ENCODE peak calls at places on chromosomes 13 and 19, in ten cellular contexts. R, S, U, N, A, I, D, F, Y and X are unnamed samples.

GRCh38 chr19:1068111-1069001 is 1.4 kb downstream of the ARHGAP45 start:
- DNase-seq in A (no peak), I (peak; percentile 66), F (peak; percentile 91), D (no peak), U (no peak), S (no peak), R (no peak), Y (no peak), N (no peak), X (no peak)

GRCh38 chr13:94901070-94901469 is 188.7 kb upstream of the SOX21 start:
- DNase-seq in R (no peak), U (no peak), Y (no peak), D (no peak), A (no peak), I (no peak), N (no peak), F (no peak), S (no peak), X (no peak)

GRCh38 chr19:40588926-40589569 is 12.1 kb upstream of the LTBP4 start:
- DNase-seq in S (no peak), Y (no peak), R (no peak), N (no peak), F (no peak), A (no peak), U (no peak), I (no peak), D (no peak), X (no peak)

GRCh38 chr13:91135949-91136348 is 211.5 kb upstream of the MIR17HG start:
- DNase-seq in F (no peak), N (no peak), S (no peak), A (no peak), U (no peak), D (no peak), I (no peak), Y (no peak), R (no peak), X (no peak)

GRCh38 chr13:42905542-42905941 is 86.5 kb downstream of the EPSTI1 start:
- DNase-seq in Y (no peak), N (no peak), F (no peak), A (no peak), I (no peak), S (no peak), U (no peak), R (no peak), D (no peak), X (no peak)

GRCh38 chr13:111515648-111516047 is 195.2 kb downstream of the TEX29 start:
- DNase-seq in I (no peak), S (no peak), D (no peak), R (no peak), A (no peak), U (no peak), N (no peak), Y (no peak), F (peak; percentile 60), X (no peak)

GRCh38 chr13:66748712-66749111 is 481.4 kb downstream of the PCDH9 start:
- DNase-seq in R (no peak), S (no peak), F (no peak), D (no peak), A (no peak), N (no peak), Y (no peak), U (no peak), I (no peak), X (no peak)

GRCh38 chr13:53242015-53242414 is 213.4 kb downstream of the OLFM4 start:
- DNase-seq in R (no peak), U (no peak), D (no peak), F (no peak), Y (no peak), N (no peak), S (no peak), I (no peak), A (no peak), X (no peak)

GRCh38 chr13:42594577-42595571 is 20.9 kb downstream of the TNFSF11 start:
- DNase-seq in D (peak; percentile 52), U (peak; percentile 51), A (peak; percentile 50), R (no peak), Y (no peak), S (peak; percentile 58), F (no peak), I (peak; percentile 52), N (peak; percentile 46), X (peak; percentile 79)

GRCh38 chr13:50589139-50589538 is 254.4 kb downstream of the DLEU7 start:
- DNase-seq in F (no peak), U (no peak), R (no peak), D (no peak), S (peak; percentile 16), N (no peak), I (no peak), A (no peak), Y (no peak), X (no peak)

GRCh38 chr13:32496574-32497160 is 41.9 kb downstream of the N4BP2L2 start:
- DNase-seq in F (no peak), U (peak; percentile 51), Y (no peak), I (no peak), S (no peak), A (no peak), N (no peak), R (no peak), D (no peak), X (no peak)

GRCh38 chr13:24684600-24684998 is 4.4 kb downstream of the ATP12A start:
- DNase-seq in N (no peak), Y (no peak), F (no peak), A (no peak), I (no peak), D (no peak), R (no peak), U (no peak), S (no peak), X (no peak)

GRCh38 chr13:107968470-107968869 is 246.9 kb downstream of the LIG4 start:
- DNase-seq in R (no peak), N (no peak), I (no peak), A (no peak), F (no peak), Y (no peak), D (no peak), S (no peak), U (no peak), X (no peak)
- TF ChIP-seq EP300 in R (no peak), N (no peak), I (no peak), A (no peak), F (no peak), Y (no peak), D (no peak), S (no peak), U (no peak), X (no peak)

GRCh38 chr19:13104848-13105646 is 2.4 kb upstream of the LYL1 start:
- DNase-seq in D (no peak), R (no peak), Y (no peak), A (no peak), I (no peak), F (peak; percentile 78), U (no peak), S (no peak), N (no peak), X (no peak)
- H3K4me1 ChIP-seq in D (peaks cover 20% of the 10 kb centered on the region), R (peaks cover 31% of the 10 kb centered on the region), Y (peaks cover 44% of the 10 kb centered on the region), A (peaks cover 44% of the 10 kb centered on the region), I (peaks cover 17% of the 10 kb centered on the region), F (peaks cover 61% of the 10 kb centered on the region), U (peaks cover 48% of the 10 kb centered on the region), S (peaks cover 24% of the 10 kb centered on the region), N (peaks cover 35% of the 10 kb centered on the region), X (peaks cover 20% of the 10 kb centered on the region)

GRCh38 chr13:112608212-112608611 is 20.3 kb upstream of the TUBGCP3 start:
- DNase-seq in F (no peak), R (no peak), I (no peak), Y (no peak), A (no peak), S (no peak), D (no peak), U (no peak), N (no peak), X (no peak)

GRCh38 chr13:112601351-112601750 is 13.4 kb upstream of the TUBGCP3 start:
- DNase-seq in N (no peak), I (no peak), F (no peak), R (no peak), S (no peak), D (no peak), A (no peak), U (no peak), Y (no peak), X (no peak)

GRCh38 chr13:112603641-112604220 is 15.8 kb upstream of the TUBGCP3 start:
- DNase-seq in S (no peak), A (no peak), U (no peak), I (no peak), N (no peak), Y (no peak), D (no peak), F (no peak), R (no peak), X (no peak)

GRCh38 chr13:112605531-112605990 is 17.6 kb upstream of the TUBGCP3 start:
- DNase-seq in I (no peak), U (no peak), D (no peak), N (no peak), F (no peak), R (no peak), Y (peak; percentile 42), A (no peak), S (no peak), X (no peak)

DNA sequence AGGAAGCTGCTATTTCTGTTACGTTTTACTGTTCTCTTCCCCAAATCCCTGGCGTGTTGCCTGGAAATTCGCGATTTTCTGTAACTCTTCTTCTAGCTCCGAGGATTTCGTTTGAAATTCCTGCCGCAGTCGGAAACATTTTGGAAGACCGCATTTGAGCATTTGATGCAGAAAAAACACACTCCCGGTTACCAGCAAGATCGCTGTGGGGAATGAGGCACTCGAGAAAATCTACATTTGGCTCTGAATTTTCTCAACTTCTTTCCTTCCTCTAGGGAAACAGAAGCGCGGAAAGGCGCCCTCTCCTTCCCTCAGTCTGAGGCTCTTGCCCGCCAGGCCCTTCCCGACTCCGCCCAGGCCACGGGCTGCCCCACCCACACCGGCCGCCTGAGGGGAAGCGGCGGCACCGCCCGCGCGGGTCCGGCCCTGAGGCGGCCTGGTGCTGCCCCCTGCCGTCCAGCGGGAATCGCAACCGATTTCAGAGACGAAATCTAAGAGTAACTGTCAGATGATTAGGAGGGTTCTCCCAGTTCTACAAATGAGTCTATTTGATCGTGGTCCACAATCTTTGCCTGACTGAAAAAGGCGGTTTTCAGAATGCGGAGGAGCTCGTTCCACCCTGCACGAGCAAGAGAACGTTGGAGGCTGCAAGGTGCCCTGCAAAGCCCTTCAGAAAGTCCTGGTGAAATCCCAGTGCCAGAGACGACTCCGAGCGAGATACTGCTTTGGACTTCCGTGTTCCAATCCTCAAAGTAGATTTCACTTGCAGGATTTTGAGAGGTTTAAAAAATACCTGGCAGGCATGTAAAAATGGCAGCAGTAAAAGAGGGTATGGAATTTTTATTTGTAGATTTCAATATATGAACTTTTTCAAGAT is 18.4 kb upstream of the TUBGCP3 start:
- DNase-seq in S (peak; percentile 94), F (peak; percentile 99), U (peak; percentile 93), N (no peak), D (peak; percentile 65), Y (peak; percentile 93), I (peak; percentile 95), R (peak; percentile 94), A (peak; percentile 95), X (peak; percentile 96)
- TF ChIP-seq POLR2AphosphoS5 in S (no peak), F (no peak), U (no peak), N (no peak), D (no peak), Y (peak; percentile 80), I (peak; percentile 20), R (no peak), A (peak; percentile 52), X (no peak)

DNA sequence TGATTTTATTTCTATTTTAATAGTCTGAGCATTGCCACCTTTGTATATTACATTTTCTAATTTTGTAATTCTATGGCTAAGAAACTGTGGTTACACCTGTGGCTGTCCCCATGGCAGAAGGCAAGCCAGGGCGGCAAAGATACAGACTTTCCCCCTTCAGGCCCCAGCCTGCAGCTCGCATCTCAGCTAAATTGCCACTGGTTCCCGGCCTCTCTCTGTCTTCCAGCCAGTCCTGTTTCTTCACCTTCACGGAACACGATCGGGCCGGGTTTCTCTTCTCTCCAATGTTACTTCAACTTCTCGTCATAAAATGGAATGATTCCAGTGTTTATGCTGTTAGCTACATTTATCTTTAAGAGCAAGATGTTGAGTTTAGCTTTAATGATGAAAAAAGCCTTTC is 124.5 kb upstream of the ZNF507 start:
- DNase-seq in Y (peak; percentile 53), N (no peak), S (no peak), U (no peak), R (no peak), D (no peak), F (no peak), A (no peak), I (no peak), X (no peak)
- TF ChIP-seq EP300 in Y (no peak), N (no peak), S (no peak), U (no peak), R (no peak), D (no peak), F (no peak), A (no peak), I (no peak), X (no peak)